ENCODE peak calls at places on chromosomes 13 and 19, in eight cellular contexts. H is fibroblast of pulmonary artery; F is ascending aorta; W is fibroblast of the aortic adventitia; Q is CD8-positive, alpha-beta memory T cell; U is Jurkat, Clone E6-1; P is uterus; A is effector memory CD4-positive, alpha-beta T cell. E is an unnamed sample.

GRCh38 chr19:55325172-55325571 is at the start of gene TMEM150B:
- DNase-seq in H (no peak), F (no peak), W (no peak), Q (no peak), U (no peak), P (no peak), A (no peak), E (no peak)

GRCh38 chr13:37192986-37193385 is 87.5 kb upstream of the CSNK1A1L start:
- DNase-seq in H (peak; percentile 18), F (no peak), W (peak; percentile 56), Q (no peak), U (no peak), P (no peak), A (no peak), E (no peak)

GRCh38 chr19:39193785-39194184 is 3.0 kb upstream of the NCCRP1 start:
- DNase-seq in H (peak; percentile 17), F (no peak), W (no peak), Q (no peak), U (no peak), P (no peak), A (no peak), E (no peak)

GRCh38 chr19:46958542-46958941 is 61.1 kb upstream of the NPAS1 start:
- DNase-seq in H (peak; percentile 81), F (no peak), W (peak; percentile 62), Q (no peak), U (no peak), P (no peak), A (no peak), E (no peak)

GRCh38 chr13:51997641-51998330 is 13.5 kb downstream of the ATP7B start:
- DNase-seq in H (no peak), F (no peak), W (no peak), Q (no peak), U (no peak), P (no peak), A (no peak), E (no peak)

GRCh38 chr13:114310961-114311360 is 3.3 kb upstream of the CHAMP1 start:
- DNase-seq in H (no peak), F (no peak), W (peak; percentile 49), Q (no peak), U (no peak), P (no peak), A (no peak), E (no peak)

GRCh38 chr19:13094285-13094595 is 8.4 kb downstream of the LYL1 start:
- DNase-seq in H (no peak), F (peak; percentile 67), W (no peak), Q (no peak), U (no peak), P (peak; percentile 46), A (no peak), E (no peak)

GRCh38 chr19:37867831-37868230 is 38.6 kb downstream of the WDR87 start:
- DNase-seq in H (peak; percentile 34), F (no peak), W (peak; percentile 5), Q (no peak), U (no peak), P (no peak), A (no peak), E (no peak)

GRCh38 chr13:106450991-106451390 is 84.5 kb downstream of the EFNB2 start:
- DNase-seq in H (no peak), F (no peak), W (no peak), Q (no peak), U (no peak), P (no peak), A (no peak), E (no peak)

GRCh38 chr13:45367358-45367757 is 26.4 kb upstream of the TPT1 start:
- DNase-seq in H (peak; percentile 79), F (peak; percentile 76), W (peak; percentile 84), Q (peak; percentile 96), U (peak; percentile 67), P (peak; percentile 32), A (peak; percentile 84), E (peak; percentile 72)

GRCh38 chr19:1749373-1750342 is 3.6 kb upstream of the ONECUT3 start:
- DNase-seq in H (no peak), F (no peak), W (no peak), Q (no peak), U (no peak), P (no peak), A (no peak), E (no peak)

GRCh38 chr19:1748115-1748702 is 5.1 kb upstream of the ONECUT3 start:
- DNase-seq in H (no peak), F (no peak), W (no peak), Q (no peak), U (no peak), P (no peak), A (no peak), E (peak; percentile 62)

GRCh38 chr19:1747285-1748114 is 5.8 kb upstream of the ONECUT3 start:
- DNase-seq in H (peak; percentile 90), F (no peak), W (peak; percentile 89), Q (peak; percentile 72), U (no peak), P (no peak), A (peak; percentile 25), E (no peak)

GRCh38 chr19:1750343-1751021 is 2.8 kb upstream of the ONECUT3 start:
- DNase-seq in H (no peak), F (no peak), W (no peak), Q (no peak), U (no peak), P (no peak), A (no peak), E (no peak)

GRCh38 chr19:1748703-1749341 is 4.5 kb upstream of the ONECUT3 start:
- DNase-seq in H (no peak), F (no peak), W (no peak), Q (no peak), U (no peak), P (no peak), A (no peak), E (no peak)
- H3K4me3 ChIP-seq in H (no peak overlapping the region), F (peak overlapping the region; percentile 35), W (no peak overlapping the region), Q (no peak overlapping the region), U (no peak overlapping the region), P (no peak overlapping the region), A (peak overlapping the region; percentile 39), E (no peak overlapping the region)

DNA sequence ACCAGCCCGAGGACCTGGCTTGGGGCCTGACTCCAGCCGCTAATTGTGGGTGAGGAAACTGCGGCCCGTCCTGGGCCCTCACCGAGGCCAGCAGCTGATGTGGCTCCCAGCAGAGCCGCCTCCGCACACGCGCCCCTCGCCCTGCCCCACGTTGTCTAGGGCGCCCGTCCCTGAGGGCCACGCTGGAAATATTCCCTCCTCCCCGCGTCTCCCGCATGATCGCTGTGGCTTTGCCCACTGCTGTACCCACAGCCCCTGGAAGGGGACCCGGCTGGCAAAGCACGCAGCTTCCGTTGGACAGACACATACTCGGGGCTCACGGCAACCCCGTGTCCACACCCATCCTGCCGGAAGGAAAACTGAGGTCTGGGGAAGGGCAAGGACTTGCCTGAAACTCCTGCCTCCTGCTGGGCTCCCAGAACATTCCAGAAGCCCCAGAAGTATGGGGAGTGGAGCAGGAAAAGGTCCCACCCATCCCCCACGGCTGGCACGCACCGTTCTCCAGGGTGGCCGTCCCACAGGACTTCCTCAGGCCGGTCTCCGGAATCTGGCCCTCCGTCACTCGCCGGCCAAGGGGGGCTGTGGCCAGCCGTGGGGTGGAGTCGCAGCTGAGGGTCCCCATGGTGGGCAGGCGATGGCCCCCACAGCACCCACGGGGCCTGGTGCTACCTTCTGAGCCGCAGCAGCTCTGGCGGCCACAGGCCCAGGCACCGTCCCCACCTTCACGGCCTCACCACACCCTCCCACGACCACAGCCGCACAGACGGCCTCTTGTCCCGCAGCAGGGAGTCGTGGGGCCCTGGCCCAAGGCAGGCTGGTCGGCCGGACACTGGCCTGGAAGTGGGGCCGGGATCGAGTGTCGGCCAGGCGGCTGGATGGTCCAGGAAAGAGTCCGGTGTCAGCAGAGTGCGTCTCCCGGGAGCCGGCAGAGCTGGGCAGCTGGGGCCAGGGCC is 13.6 kb upstream of the SHC2 start:
- DNase-seq in H (no peak), F (no peak), W (no peak), Q (no peak), U (no peak), P (no peak), A (no peak), E (no peak)
- H3K4me3 ChIP-seq in H (no peak overlapping the region), F (no peak overlapping the region), W (no peak overlapping the region), Q (no peak overlapping the region), U (no peak overlapping the region), P (no peak overlapping the region), A (no peak overlapping the region), E (no peak overlapping the region)

GRCh38 chr19:45217193-45217956 is 27.8 kb downstream of the EXOC3L2 start:
- DNase-seq in H (no peak), F (no peak), W (no peak), Q (no peak), U (no peak), P (no peak), A (no peak), E (no peak)

GRCh38 chr19:45213031-45213430 is 32.2 kb downstream of the EXOC3L2 start:
- DNase-seq in H (no peak), F (no peak), W (no peak), Q (no peak), U (no peak), P (no peak), A (no peak), E (no peak)

GRCh38 chr19:45216677-45217076 is 28.5 kb downstream of the EXOC3L2 start:
- DNase-seq in H (no peak), F (no peak), W (peak; percentile 58), Q (no peak), U (no peak), P (no peak), A (no peak), E (no peak)

GRCh38 chr19:45217957-45218334 is 27.3 kb downstream of the EXOC3L2 start:
- DNase-seq in H (no peak), F (no peak), W (no peak), Q (no peak), U (no peak), P (no peak), A (no peak), E (no peak)

GRCh38 chr19:45215391-45216191 is 29.6 kb downstream of the EXOC3L2 start:
- DNase-seq in H (no peak), F (no peak), W (no peak), Q (no peak), U (no peak), P (no peak), A (no peak), E (no peak)
- H3K4me3 ChIP-seq in H (no peak overlapping the region), F (no peak overlapping the region), W (no peak overlapping the region), Q (no peak overlapping the region), U (no peak overlapping the region), P (no peak overlapping the region), A (no peak overlapping the region), E (no peak overlapping the region)

GRCh38 chr13:99991013-99991805 is 9.6 kb downstream of the ZIC2 start:
- DNase-seq in H (no peak), F (no peak), W (no peak), Q (no peak), U (no peak), P (no peak), A (no peak), E (no peak)

GRCh38 chr13:99989376-99990044 is 7.9 kb downstream of the ZIC2 start:
- DNase-seq in H (no peak), F (peak; percentile 62), W (no peak), Q (no peak), U (no peak), P (no peak), A (no peak), E (no peak)

GRCh38 chr13:99988469-99989375 is 7.1 kb downstream of the ZIC2 start:
- DNase-seq in H (no peak), F (no peak), W (no peak), Q (no peak), U (no peak), P (no peak), A (no peak), E (no peak)

GRCh38 chr13:99991806-99992242 is 10.2 kb downstream of the ZIC2 start:
- DNase-seq in H (no peak), F (no peak), W (no peak), Q (no peak), U (no peak), P (no peak), A (no peak), E (no peak)

GRCh38 chr13:99990045-99990977 is 8.7 kb downstream of the ZIC2 start:
- DNase-seq in H (no peak), F (no peak), W (no peak), Q (no peak), U (no peak), P (no peak), A (no peak), E (no peak)
- H3K4me3 ChIP-seq in H (no peak overlapping the region), F (no peak overlapping the region), W (no peak overlapping the region), Q (no peak overlapping the region), U (no peak overlapping the region), P (no peak overlapping the region), A (no peak overlapping the region), E (no peak overlapping the region)